ENCODE peak calls at places on chromosomes 5 and 9, in five cellular contexts. One of them, this sample, is unnamed.

GRCh38 chr9:109971226-109971625 is 191.2 kb downstream of the PALM2AKAP2 start:
- DNase-seq in mucosa of gallbladder: no peak
- DNase-seq in EL: no peak
- DNase-seq in caudate nucleus: no peak
- DNase-seq in left ventricle myocardium inferior: no peak
- DNase-seq in this sample: no peak

GRCh38 chr5:71972777-71973473 is 134.3 kb upstream of the MAP1B start:
- DNase-seq in mucosa of gallbladder: no peak
- DNase-seq in left ventricle myocardium inferior: peak
- DNase-seq in EL: no peak
- DNase-seq in caudate nucleus: no peak
- DNase-seq in this sample: no peak

GRCh38 chr9:22203371-22204138 is 194.4 kb upstream of the CDKN2B start:
- DNase-seq in left ventricle myocardium inferior: no peak
- DNase-seq in mucosa of gallbladder: no peak
- DNase-seq in caudate nucleus: no peak
- DNase-seq in EL: no peak
- DNase-seq in this sample: no peak

GRCh38 chr5:59596586-59597348 is 296.8 kb downstream of the PDE4D start:
- DNase-seq in mucosa of gallbladder: no peak
- DNase-seq in left ventricle myocardium inferior: no peak
- DNase-seq in caudate nucleus: no peak
- DNase-seq in EL: peak
- DNase-seq in this sample: no peak

GRCh38 chr5:133368009-133368408 is 244.3 kb downstream of the FSTL4 start:
- DNase-seq in left ventricle myocardium inferior: no peak
- DNase-seq in EL: no peak
- DNase-seq in mucosa of gallbladder: peak
- DNase-seq in caudate nucleus: no peak
- DNase-seq in this sample: no peak

GRCh38 chr9:35280394-35280793 is 118.6 kb downstream of the UNC13B start:
- DNase-seq in caudate nucleus: no peak
- DNase-seq in EL: no peak
- DNase-seq in left ventricle myocardium inferior: no peak
- DNase-seq in mucosa of gallbladder: no peak
- DNase-seq in this sample: no peak

GRCh38 chr9:84271004-84271886 is 69.3 kb downstream of the SLC28A3 start:
- DNase-seq in caudate nucleus: peak
- DNase-seq in left ventricle myocardium inferior: peak
- DNase-seq in EL: peak
- DNase-seq in mucosa of gallbladder: peak
- DNase-seq in this sample: peak

GRCh38 chr9:36575411-36575882 is 2.8 kb downstream of the MELK start:
- DNase-seq in mucosa of gallbladder: no peak
- DNase-seq in EL: peak
- DNase-seq in caudate nucleus: no peak
- DNase-seq in left ventricle myocardium inferior: no peak
- DNase-seq in this sample: no peak

GRCh38 chr9:136566899-136567298 is 21.1 kb upstream of the NOTCH1 start:
- DNase-seq in left ventricle myocardium inferior: peak
- DNase-seq in mucosa of gallbladder: peak
- DNase-seq in caudate nucleus: peak
- DNase-seq in EL: no peak
- DNase-seq in this sample: peak

GRCh38 chr9:127943011-127943662 is 5.5 kb upstream of the DPM2 start:
- DNase-seq in caudate nucleus: no peak
- DNase-seq in left ventricle myocardium inferior: no peak
- DNase-seq in EL: no peak
- DNase-seq in mucosa of gallbladder: no peak
- DNase-seq in this sample: no peak

GRCh38 chr9:134296301-134297081 is 29.8 kb upstream of the RXRA start:
- DNase-seq in EL: no peak
- DNase-seq in caudate nucleus: no peak
- DNase-seq in mucosa of gallbladder: no peak
- DNase-seq in left ventricle myocardium inferior: peak
- DNase-seq in this sample: no peak

GRCh38 chr9:16787724-16788123 is 82.7 kb downstream of the BNC2 start:
- DNase-seq in left ventricle myocardium inferior: no peak
- DNase-seq in caudate nucleus: no peak
- DNase-seq in mucosa of gallbladder: no peak
- DNase-seq in EL: peak
- DNase-seq in this sample: no peak

GRCh38 chr5:126776499-126777256 is at the start of gene LMNB1:
- DNase-seq in EL: peak
- DNase-seq in left ventricle myocardium inferior: peak
- DNase-seq in mucosa of gallbladder: peak
- DNase-seq in caudate nucleus: peak
- DNase-seq in this sample: peak

GRCh38 chr5:176677209-176677931 is 30.1 kb downstream of the TSPAN17 start:
- DNase-seq in EL: no peak
- DNase-seq in mucosa of gallbladder: no peak
- DNase-seq in left ventricle myocardium inferior: peak
- DNase-seq in caudate nucleus: no peak
- DNase-seq in this sample: peak

GRCh38 chr9:87527211-87527916 is 29.7 kb downstream of the DAPK1 start:
- DNase-seq in caudate nucleus: no peak
- DNase-seq in EL: no peak
- DNase-seq in mucosa of gallbladder: no peak
- DNase-seq in left ventricle myocardium inferior: no peak
- DNase-seq in this sample: no peak

GRCh38 chr5:86909896-86910295 is 292.2 kb downstream of the COX7C start:
- DNase-seq in mucosa of gallbladder: no peak
- DNase-seq in EL: peak
- DNase-seq in caudate nucleus: no peak
- DNase-seq in left ventricle myocardium inferior: no peak
- DNase-seq in this sample: no peak

GRCh38 chr5:75435101-75435500 is 76.3 kb downstream of the CERT1 start:
- DNase-seq in EL: no peak
- DNase-seq in mucosa of gallbladder: no peak
- DNase-seq in caudate nucleus: no peak
- DNase-seq in left ventricle myocardium inferior: no peak
- DNase-seq in this sample: no peak

GRCh38 chr9:23851024-23851629 is 25.1 kb upstream of the ELAVL2 start:
- DNase-seq in caudate nucleus: no peak
- DNase-seq in mucosa of gallbladder: no peak
- DNase-seq in left ventricle myocardium inferior: no peak
- DNase-seq in EL: no peak
- DNase-seq in this sample: no peak

GRCh38 chr9:118961857-118962256 is 407.4 kb downstream of the BRINP1 start:
- DNase-seq in EL: peak
- DNase-seq in caudate nucleus: no peak
- DNase-seq in mucosa of gallbladder: no peak
- DNase-seq in left ventricle myocardium inferior: no peak
- DNase-seq in this sample: no peak

GRCh38 chr9:28004900-28005299 is 431.6 kb upstream of the C9orf72 start:
- DNase-seq in EL: no peak
- DNase-seq in mucosa of gallbladder: no peak
- DNase-seq in left ventricle myocardium inferior: no peak
- DNase-seq in caudate nucleus: no peak
- DNase-seq in this sample: no peak

GRCh38 chr5:6766558-6767191 is 53.4 kb downstream of the TENT4A start:
- DNase-seq in caudate nucleus: no peak
- DNase-seq in mucosa of gallbladder: peak
- DNase-seq in left ventricle myocardium inferior: peak
- DNase-seq in EL: peak
- DNase-seq in this sample: peak

GRCh38 chr9:129109504-129109903 is 1.1 kb downstream of the CRAT start:
- DNase-seq in left ventricle myocardium inferior: no peak
- DNase-seq in mucosa of gallbladder: no peak
- DNase-seq in EL: peak
- DNase-seq in caudate nucleus: no peak
- DNase-seq in this sample: no peak

GRCh38 chr5:142486581-142486980 is 161.8 kb upstream of the SPRY4 start:
- DNase-seq in mucosa of gallbladder: no peak
- DNase-seq in caudate nucleus: no peak
- DNase-seq in left ventricle myocardium inferior: no peak
- DNase-seq in EL: peak
- DNase-seq in this sample: no peak

GRCh38 chr9:16197578-16198370 is 644.9 kb downstream of the CCDC171 start:
- DNase-seq in EL: peak
- DNase-seq in caudate nucleus: no peak
- DNase-seq in mucosa of gallbladder: no peak
- DNase-seq in left ventricle myocardium inferior: no peak
- DNase-seq in this sample: no peak

GRCh38 chr5:139639619-139640431 is 8.3 kb upstream of the CXXC5 start:
- DNase-seq in caudate nucleus: no peak
- DNase-seq in left ventricle myocardium inferior: no peak
- DNase-seq in mucosa of gallbladder: no peak
- DNase-seq in EL: peak
- DNase-seq in this sample: no peak

GRCh38 chr5:61468483-61468865 is 136.4 kb downstream of the ZSWIM6 start:
- DNase-seq in EL: no peak
- DNase-seq in left ventricle myocardium inferior: no peak
- DNase-seq in caudate nucleus: no peak
- DNase-seq in mucosa of gallbladder: no peak
- DNase-seq in this sample: no peak

GRCh38 chr5:88964831-88965230 is 81.8 kb upstream of the MEF2C start:
- DNase-seq in caudate nucleus: no peak
- DNase-seq in mucosa of gallbladder: no peak
- DNase-seq in EL: no peak
- DNase-seq in left ventricle myocardium inferior: no peak
- DNase-seq in this sample: no peak

GRCh38 chr5:6814816-6815215 is 101.6 kb downstream of the TENT4A start:
- DNase-seq in EL: no peak
- DNase-seq in caudate nucleus: no peak
- DNase-seq in left ventricle myocardium inferior: no peak
- DNase-seq in mucosa of gallbladder: no peak
- DNase-seq in this sample: no peak

GRCh38 chr9:21611896-21612295 is 129.8 kb upstream of the IFNE start:
- DNase-seq in EL: no peak
- DNase-seq in caudate nucleus: no peak
- DNase-seq in mucosa of gallbladder: no peak
- DNase-seq in left ventricle myocardium inferior: no peak
- DNase-seq in this sample: no peak

GRCh38 chr5:180591249-180591887 is at the start of gene SCGB3A1:
- DNase-seq in caudate nucleus: no peak
- DNase-seq in EL: no peak
- DNase-seq in mucosa of gallbladder: no peak
- DNase-seq in left ventricle myocardium inferior: no peak
- DNase-seq in this sample: no peak

GRCh38 chr9:86795861-86796497 is 151.3 kb downstream of the GAS1 start:
- DNase-seq in EL: peak
- DNase-seq in caudate nucleus: no peak
- DNase-seq in left ventricle myocardium inferior: peak
- DNase-seq in mucosa of gallbladder: peak
- DNase-seq in this sample: no peak

GRCh38 chr9:16732546-16732945 is 137.9 kb downstream of the BNC2 start:
- DNase-seq in caudate nucleus: no peak
- DNase-seq in left ventricle myocardium inferior: no peak
- DNase-seq in EL: no peak
- DNase-seq in mucosa of gallbladder: no peak
- DNase-seq in this sample: no peak

GRCh38 chr9:94610181-94610591 is 16.6 kb upstream of the FBP2 start:
- DNase-seq in EL: no peak
- DNase-seq in left ventricle myocardium inferior: no peak
- DNase-seq in caudate nucleus: no peak
- DNase-seq in mucosa of gallbladder: no peak
- DNase-seq in this sample: no peak

GRCh38 chr5:170832241-170832640 is 29.6 kb upstream of the RANBP17 start:
- DNase-seq in mucosa of gallbladder: no peak
- DNase-seq in EL: no peak
- DNase-seq in left ventricle myocardium inferior: no peak
- DNase-seq in caudate nucleus: no peak
- DNase-seq in this sample: no peak

GRCh38 chr5:14790220-14790619 is 81.4 kb downstream of the ANKH start:
- DNase-seq in left ventricle myocardium inferior: no peak
- DNase-seq in mucosa of gallbladder: no peak
- DNase-seq in caudate nucleus: no peak
- DNase-seq in EL: no peak
- DNase-seq in this sample: no peak

GRCh38 chr9:94101169-94101853 is 17.0 kb downstream of the PTPDC1 start:
- DNase-seq in caudate nucleus: no peak
- DNase-seq in left ventricle myocardium inferior: no peak
- DNase-seq in mucosa of gallbladder: no peak
- DNase-seq in EL: no peak
- DNase-seq in this sample: no peak

GRCh38 chr9:1429328-1429727 is 379.2 kb downstream of the DMRT2 start:
- DNase-seq in EL: peak
- DNase-seq in mucosa of gallbladder: no peak
- DNase-seq in left ventricle myocardium inferior: peak
- DNase-seq in caudate nucleus: no peak
- DNase-seq in this sample: no peak

GRCh38 chr9:134966270-134966669 is 48.6 kb upstream of the FCN1 start:
- DNase-seq in EL: no peak
- DNase-seq in caudate nucleus: no peak
- DNase-seq in left ventricle myocardium inferior: no peak
- DNase-seq in mucosa of gallbladder: no peak
- DNase-seq in this sample: no peak

This sample was measured in C1 segment of cervical spinal cord.